ENCODE peak calls at places on chromosomes 5 and 9, in six cellular contexts. K is cardiac muscle cell, N is HFF-Myc, J is choroid plexus epithelial cell, A is upper lobe of left lung, T is fibroblast of pulmonary artery. Q is an unnamed sample.

GRCh38 chr9:81479573-81479972 is 209.8 kb downstream of the TLE1 start:
- DNase-seq in K (no peak), N (no peak), J (no peak), A (no peak), T (no peak), Q (no peak)

GRCh38 chr5:64165160-64165499 is 513 bp upstream of the RNF180 start:
- DNase-seq in K (no peak), N (no peak), J (no peak), A (no peak), T (no peak), Q (no peak)

GRCh38 chr9:109708507-109708945 is 71.5 kb upstream of the PALM2AKAP2 start:
- DNase-seq in K (no peak), N (no peak), J (peak; percentile 43), A (no peak), T (peak; percentile 6), Q (no peak)

GRCh38 chr9:135152608-135153337 is 65.3 kb downstream of the OLFM1 start:
- DNase-seq in K (no peak), N (no peak), J (no peak), A (no peak), T (no peak), Q (no peak)

GRCh38 chr5:148808864-148809642 is 17.4 kb upstream of the ADRB2 start:
- DNase-seq in K (no peak), N (no peak), J (no peak), A (no peak), T (no peak), Q (peak; percentile 68)

GRCh38 chr9:136882109-136882946 is 4.0 kb upstream of the TRAF2 start:
- DNase-seq in K (peak; percentile 78), N (peak; percentile 50), J (peak; percentile 82), A (peak; percentile 71), T (peak; percentile 73), Q (peak; percentile 90)

GRCh38 chr9:93134018-93134739 is at the start of gene NINJ1:
- DNase-seq in K (peak; percentile 73), N (no peak), J (peak; percentile 86), A (peak; percentile 95), T (peak; percentile 58), Q (peak; percentile 81)

GRCh38 chr9:34650816-34651215 is 1.2 kb upstream of the IL11RA start:
- DNase-seq in K (peak; percentile 80), N (no peak), J (peak; percentile 61), A (no peak), T (peak; percentile 40), Q (no peak)

GRCh38 chr5:151002250-151002649 is 18.1 kb upstream of the GPX3 start:
- DNase-seq in K (peak; percentile 63), N (no peak), J (peak; percentile 68), A (no peak), T (peak; percentile 64), Q (no peak)

GRCh38 chr5:158389786-158390185 is 530.8 kb upstream of the CLINT1 start:
- DNase-seq in K (no peak), N (no peak), J (no peak), A (no peak), T (no peak), Q (no peak)

GRCh38 chr9:28821240-28821639 is 1248.0 kb upstream of the C9orf72 start:
- DNase-seq in K (no peak), N (no peak), J (no peak), A (no peak), T (no peak), Q (no peak)

GRCh38 chr9:98766548-98766947 is 29.8 kb downstream of the ANKS6 start:
- DNase-seq in K (peak; percentile 60), N (no peak), J (peak; percentile 27), A (no peak), T (peak; percentile 43), Q (no peak)

GRCh38 chr9:86487222-86487841 is 133.1 kb upstream of the TUT7 start:
- DNase-seq in K (peak; percentile 84), N (peak; percentile 47), J (peak; percentile 83), A (no peak), T (peak; percentile 84), Q (peak; percentile 35)

GRCh38 chr5:1881731-1882336 is 891 bp downstream of the IRX4 start:
- DNase-seq in K (no peak), N (no peak), J (no peak), A (peak; percentile 81), T (no peak), Q (no peak)

GRCh38 chr5:172764861-172765765 is 5.9 kb downstream of the DUSP1 start:
- DNase-seq in K (peak; percentile 99), N (peak; percentile 99), J (peak; percentile 100), A (peak; percentile 98), T (peak; percentile 100), Q (peak; percentile 95)

GRCh38 chr5:172768573-172769323 is 2.2 kb downstream of the DUSP1 start:
- DNase-seq in K (peak; percentile 76), N (no peak), J (peak; percentile 82), A (peak; percentile 88), T (peak; percentile 79), Q (no peak)

GRCh38 chr5:172765766-172766286 is 5.2 kb downstream of the DUSP1 start:
- DNase-seq in K (peak; percentile 85), N (no peak), J (peak; percentile 96), A (no peak), T (peak; percentile 93), Q (no peak)

GRCh38 chr5:172768098-172768572 is 2.9 kb downstream of the DUSP1 start:
- DNase-seq in K (no peak), N (no peak), J (no peak), A (no peak), T (no peak), Q (no peak)

DNA sequence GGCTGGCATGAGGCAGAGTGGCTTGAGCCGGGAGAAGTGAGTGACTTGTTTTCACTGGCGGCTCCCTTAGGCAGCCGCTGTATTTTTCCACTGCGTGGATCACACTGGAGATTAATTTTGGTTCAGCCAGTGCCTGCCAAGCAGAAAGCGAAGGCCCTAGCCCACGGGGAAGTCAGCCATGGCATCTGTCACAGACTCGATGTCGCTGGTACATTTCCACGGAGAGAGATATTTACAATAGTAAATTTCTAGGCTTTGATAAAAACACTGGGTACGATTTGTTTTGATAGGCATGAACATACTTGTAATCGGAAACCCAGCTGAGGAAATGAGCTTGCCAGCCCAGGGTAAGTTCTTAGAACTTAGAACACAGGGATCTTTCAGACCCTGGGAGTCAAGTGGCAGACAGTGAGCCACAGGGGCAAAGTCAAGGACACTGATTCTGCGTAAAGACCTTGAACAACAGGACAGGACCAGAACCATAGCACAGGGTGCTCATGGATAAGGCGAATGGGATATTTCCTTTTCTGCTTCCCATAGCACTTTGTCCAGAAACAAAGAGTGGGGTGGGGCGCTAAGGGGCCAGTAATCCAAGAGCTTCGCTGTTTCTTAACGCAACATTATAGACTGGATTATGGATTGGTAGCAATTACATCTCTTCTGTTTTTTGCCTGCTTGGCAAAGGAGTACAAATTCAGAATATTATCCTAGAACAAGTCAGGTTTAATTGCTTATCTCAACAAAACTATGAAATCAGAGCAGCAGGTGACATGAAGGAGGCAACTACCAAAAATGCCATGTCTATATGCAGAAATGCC is 4.5 kb downstream of the DUSP1 start:
- DNase-seq in K (peak; percentile 86), N (no peak), J (peak; percentile 94), A (no peak), T (peak; percentile 92), Q (no peak)
- H3K4me3 ChIP-seq in K (no peak overlapping the region), N (peak overlapping the region; percentile 6), J (peak overlapping the region; percentile 76), A (peak overlapping the region; percentile 76), T (peak overlapping the region; percentile 85), Q (no peak overlapping the region)

DNA sequence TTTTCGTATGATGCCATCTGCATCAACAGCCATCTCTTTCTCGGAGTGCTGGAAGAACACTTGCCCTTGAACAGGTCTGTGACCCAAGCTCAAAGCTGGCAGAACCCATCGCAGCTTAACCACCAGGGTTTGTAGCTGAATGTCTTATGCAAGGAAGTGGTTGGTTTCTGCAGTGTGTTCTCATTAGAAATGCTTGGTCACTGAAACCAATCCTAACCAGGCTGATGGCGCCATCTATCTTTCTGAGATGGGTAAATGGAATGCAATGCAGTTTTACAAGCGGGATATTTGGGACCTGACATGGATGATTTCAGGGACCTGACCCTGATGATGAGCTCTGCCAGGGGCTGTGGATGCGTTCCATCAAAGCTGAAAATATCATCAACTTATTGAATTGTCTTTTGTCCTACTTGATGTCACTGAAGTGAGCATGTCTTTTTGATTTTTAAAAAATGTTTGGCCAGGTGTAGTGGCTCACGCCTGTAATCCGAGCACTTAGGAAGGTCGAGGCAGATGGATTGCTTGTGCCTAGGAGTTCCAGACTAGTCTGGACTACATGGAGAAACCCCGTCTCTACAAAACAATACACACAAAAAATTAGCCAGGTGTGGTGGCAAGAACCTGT is 28.7 kb downstream of the DMRT3 start:
- DNase-seq in K (peak; percentile 72), N (peak; percentile 11), J (peak; percentile 63), A (no peak), T (peak; percentile 58), Q (peak; percentile 83)
- TF ChIP-seq CTCF in K (peak; percentile 67), N (peak; percentile 62), J (peak; percentile 67), A (peak; percentile 22), T (peak; percentile 59), Q (peak; percentile 64)

GRCh38 chr9:95581900-95582299 is 65.1 kb upstream of the PTCH1 start:
- DNase-seq in K (no peak), N (no peak), J (no peak), A (no peak), T (no peak), Q (no peak)

GRCh38 chr9:95585824-95586223 is 69.1 kb upstream of the PTCH1 start:
- DNase-seq in K (no peak), N (no peak), J (no peak), A (no peak), T (no peak), Q (no peak)

GRCh38 chr9:95584176-95584575 is 67.4 kb upstream of the PTCH1 start:
- DNase-seq in K (no peak), N (no peak), J (no peak), A (no peak), T (no peak), Q (no peak)

GRCh38 chr9:95575796-95576195 is 59.0 kb upstream of the PTCH1 start:
- DNase-seq in K (no peak), N (no peak), J (no peak), A (no peak), T (no peak), Q (no peak)

DNA sequence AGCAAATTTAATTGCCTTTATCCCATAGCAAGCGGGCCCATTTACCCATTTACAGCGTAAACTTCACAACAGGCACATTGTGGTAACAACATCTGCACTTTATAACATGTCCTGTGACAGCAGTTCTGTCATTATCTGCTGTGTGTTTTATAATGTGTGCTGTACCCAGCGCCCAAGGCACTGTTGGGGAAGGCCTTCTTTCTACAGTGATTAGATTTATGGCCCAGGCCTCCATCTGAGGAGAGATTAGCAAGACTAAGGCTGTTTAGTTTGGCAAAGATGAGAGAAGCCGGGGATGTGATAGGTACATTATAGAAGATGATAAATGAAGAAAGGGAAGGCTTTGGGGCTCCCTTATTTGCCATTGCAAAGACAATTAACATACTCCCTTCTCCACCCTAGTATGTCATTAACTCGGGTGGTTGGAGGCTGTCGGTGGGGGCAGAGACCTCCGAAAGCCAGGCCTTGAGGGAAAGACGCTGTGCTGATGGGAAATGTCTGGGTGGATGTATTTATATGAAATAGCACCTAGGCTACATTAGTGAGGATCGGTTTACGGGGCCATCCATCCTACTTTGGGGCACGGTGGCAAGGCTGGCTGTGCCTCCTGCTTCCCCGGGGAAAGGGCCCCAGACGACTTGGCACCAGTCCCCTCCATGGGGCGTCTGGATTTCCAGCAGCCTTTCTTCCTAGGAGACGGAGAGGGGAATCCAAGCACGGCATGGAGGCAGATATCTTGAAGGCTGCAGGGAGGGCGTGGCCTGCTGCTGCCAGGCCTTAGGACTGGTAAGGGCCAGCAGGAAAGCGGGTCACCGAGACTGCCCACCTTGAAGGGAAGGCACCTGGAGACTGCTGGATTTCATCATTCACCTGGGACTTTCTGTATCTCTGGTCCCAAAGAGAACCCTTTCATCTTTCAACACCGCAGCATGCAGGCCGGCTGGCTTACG is 64.3 kb upstream of the PTCH1 start:
- DNase-seq in K (no peak), N (no peak), J (no peak), A (no peak), T (no peak), Q (no peak)
- H3K4me3 ChIP-seq in K (no peak overlapping the region), N (no peak overlapping the region), J (no peak overlapping the region), A (no peak overlapping the region), T (no peak overlapping the region), Q (no peak overlapping the region)

GRCh38 chr5:136132557-136133415 is at the start of gene SMAD5:
- DNase-seq in K (peak; percentile 98), N (peak; percentile 77), J (peak; percentile 97), A (peak; percentile 99), T (peak; percentile 97), Q (peak; percentile 96)
- TF ChIP-seq CTCF in K (no peak), N (no peak), J (peak; percentile 6), A (peak; percentile 9), T (no peak), Q (no peak)